ENCODE peak calls at places on chromosomes 13 and 19, in eight cellular contexts. A, D, W, G, E, J, M and H are unnamed samples.

GRCh38 chr19:39246951-39247669 is 1.5 kb downstream of the IFNL4 start:
- DNase-seq in A (no peak), D (no peak), W (no peak), G (peak), E (no peak), J (peak), M (peak), H (no peak)

GRCh38 chr13:114110091-114110829 is 22.2 kb downstream of the RASA3 start:
- DNase-seq in A (no peak), D (no peak), W (peak), G (no peak), E (no peak), J (peak), M (no peak), H (no peak)

GRCh38 chr19:12567951-12568350 is 16.7 kb upstream of the ZNF564 start:
- DNase-seq in A (no peak), D (no peak), W (no peak), G (no peak), E (no peak), J (no peak), M (no peak), H (no peak)

GRCh38 chr19:4267901-4268815 is 10.9 kb upstream of the SHD start:
- DNase-seq in A (no peak), D (no peak), W (no peak), G (no peak), E (no peak), J (no peak), M (no peak), H (no peak)

GRCh38 chr19:18416778-18417249 is 2.4 kb upstream of the SSBP4 start:
- DNase-seq in A (no peak), D (peak), W (no peak), G (peak), E (peak), J (peak), M (peak), H (peak)

GRCh38 chr13:90448466-90449037 is 898.9 kb upstream of the MIR17HG start:
- DNase-seq in A (no peak), D (no peak), W (no peak), G (no peak), E (no peak), J (no peak), M (no peak), H (no peak)

GRCh38 chr19:42176649-42176989 is 40.9 kb downstream of the DEDD2 start:
- DNase-seq in A (no peak), D (no peak), W (no peak), G (no peak), E (no peak), J (no peak), M (no peak), H (no peak)

GRCh38 chr13:24923305-24923640 is 159.3 kb downstream of the RNF17 start:
- DNase-seq in A (no peak), D (peak), W (no peak), G (no peak), E (peak), J (no peak), M (peak), H (no peak)

GRCh38 chr13:22114630-22115311 is 443.9 kb downstream of the FGF9 start:
- DNase-seq in A (no peak), D (no peak), W (no peak), G (no peak), E (no peak), J (no peak), M (no peak), H (no peak)

GRCh38 chr13:41263261-41263971 is at the start of gene MTRF1:
- DNase-seq in A (peak), D (peak), W (peak), G (peak), E (peak), J (peak), M (peak), H (peak)